ENCODE peak calls at places on chromosomes 4 and X, in seven cellular contexts. One of them, this sample, is unnamed.

GRCh38 chr4:56619816-56620215 is 61.3 kb downstream of the HOPX start:
- DNase-seq in H1: no peak
- DNase-seq in tibial nerve: no peak
- DNase-seq in AG09309: no peak
- DNase-seq in choroid plexus epithelial cell: no peak
- DNase-seq in fibroblast of lung: no peak
- DNase-seq in left lung: no peak
- DNase-seq in this sample: no peak

GRCh38 chr4:1544861-1545275 is 138.6 kb upstream of the NKX1-1 start:
- DNase-seq in choroid plexus epithelial cell: no peak
- DNase-seq in H1: no peak
- DNase-seq in AG09309: no peak
- DNase-seq in tibial nerve: no peak
- DNase-seq in fibroblast of lung: no peak
- DNase-seq in left lung: peak
- DNase-seq in this sample: no peak

GRCh38 chr4:185559913-185560281 is 24.6 kb upstream of the PDLIM3 start:
- DNase-seq in AG09309: peak
- DNase-seq in choroid plexus epithelial cell: peak
- DNase-seq in left lung: no peak
- DNase-seq in H1: no peak
- DNase-seq in tibial nerve: no peak
- DNase-seq in fibroblast of lung: peak
- DNase-seq in this sample: peak

GRCh38 chr4:7978489-7978888 is 38.8 kb upstream of the AFAP1 start:
- DNase-seq in fibroblast of lung: peak
- DNase-seq in left lung: no peak
- DNase-seq in tibial nerve: no peak
- DNase-seq in AG09309: no peak
- DNase-seq in H1: no peak
- DNase-seq in choroid plexus epithelial cell: no peak
- DNase-seq in this sample: no peak

GRCh38 chr4:88623097-88623496 is 30.8 kb downstream of the HERC3 start:
- DNase-seq in tibial nerve: no peak
- DNase-seq in choroid plexus epithelial cell: peak
- DNase-seq in fibroblast of lung: peak
- DNase-seq in AG09309: peak
- DNase-seq in left lung: no peak
- DNase-seq in H1: no peak
- DNase-seq in this sample: peak

GRCh38 chr4:138259801-138260200 is 17.7 kb upstream of the SLC7A11 start:
- DNase-seq in left lung: no peak
- DNase-seq in fibroblast of lung: peak
- DNase-seq in AG09309: no peak
- DNase-seq in choroid plexus epithelial cell: peak
- DNase-seq in tibial nerve: no peak
- DNase-seq in H1: no peak
- DNase-seq in this sample: peak

GRCh38 chr4:158538176-158538575 is 16.5 kb downstream of the RXFP1 start:
- DNase-seq in tibial nerve: no peak
- DNase-seq in fibroblast of lung: peak
- DNase-seq in H1: no peak
- DNase-seq in left lung: no peak
- DNase-seq in AG09309: peak
- DNase-seq in choroid plexus epithelial cell: peak
- DNase-seq in this sample: peak

GRCh38 chr4:2830632-2831610 is 12.7 kb upstream of the ADD1 start:
- DNase-seq in AG09309: no peak
- DNase-seq in fibroblast of lung: no peak
- DNase-seq in left lung: peak
- DNase-seq in choroid plexus epithelial cell: no peak
- DNase-seq in tibial nerve: no peak
- DNase-seq in H1: no peak
- DNase-seq in this sample: no peak

GRCh38 chrX:139203681-139204575 is 326.6 kb upstream of the F9 start:
- DNase-seq in H1: peak
- DNase-seq in fibroblast of lung: peak
- DNase-seq in choroid plexus epithelial cell: no peak
- DNase-seq in left lung: peak
- DNase-seq in tibial nerve: no peak
- DNase-seq in AG09309: no peak
- DNase-seq in this sample: no peak

GRCh38 chrX:17674611-17675010 is 62.7 kb upstream of the SCML1 start:
- DNase-seq in choroid plexus epithelial cell: peak
- DNase-seq in fibroblast of lung: peak
- DNase-seq in H1: no peak
- DNase-seq in left lung: no peak
- DNase-seq in AG09309: no peak
- DNase-seq in tibial nerve: no peak
- DNase-seq in this sample: peak

GRCh38 chrX:121987163-121987562 is 939.8 kb downstream of the GLUD2 start:
- DNase-seq in choroid plexus epithelial cell: peak
- DNase-seq in H1: no peak
- DNase-seq in AG09309: peak
- DNase-seq in left lung: no peak
- DNase-seq in tibial nerve: no peak
- DNase-seq in fibroblast of lung: peak
- DNase-seq in this sample: peak

GRCh38 chr4:134544303-134544761 is 342.7 kb upstream of the PABPC4L start:
- DNase-seq in left lung: no peak
- DNase-seq in fibroblast of lung: peak
- DNase-seq in AG09309: peak
- DNase-seq in choroid plexus epithelial cell: no peak
- DNase-seq in tibial nerve: no peak
- DNase-seq in H1: no peak
- DNase-seq in this sample: peak

GRCh38 chr4:129092636-129093172 is 635 bp downstream of the SCLT1 start:
- DNase-seq in fibroblast of lung: peak
- DNase-seq in tibial nerve: no peak
- DNase-seq in H1: no peak
- DNase-seq in choroid plexus epithelial cell: peak
- DNase-seq in left lung: no peak
- DNase-seq in AG09309: no peak
- DNase-seq in this sample: no peak

GRCh38 chr4:121720109-121720508 is 23.3 kb upstream of the ANXA5 start:
- DNase-seq in fibroblast of lung: peak
- DNase-seq in AG09309: no peak
- DNase-seq in choroid plexus epithelial cell: no peak
- DNase-seq in left lung: no peak
- DNase-seq in H1: no peak
- DNase-seq in tibial nerve: no peak
- DNase-seq in this sample: peak

GRCh38 chr4:165464813-165465381 is 86.1 kb downstream of the CPE start:
- DNase-seq in fibroblast of lung: peak
- DNase-seq in tibial nerve: no peak
- DNase-seq in choroid plexus epithelial cell: peak
- DNase-seq in H1: no peak
- DNase-seq in left lung: no peak
- DNase-seq in AG09309: no peak
- DNase-seq in this sample: peak

GRCh38 chr4:38163216-38164006 is 203.2 kb downstream of the PTTG2 start:
- DNase-seq in tibial nerve: no peak
- DNase-seq in H1: no peak
- DNase-seq in left lung: no peak
- DNase-seq in AG09309: peak
- DNase-seq in fibroblast of lung: peak
- DNase-seq in choroid plexus epithelial cell: peak
- DNase-seq in this sample: peak

GRCh38 chr4:107834241-107834856 is 9.6 kb downstream of the SGMS2 start:
- DNase-seq in AG09309: no peak
- DNase-seq in choroid plexus epithelial cell: no peak
- DNase-seq in tibial nerve: no peak
- DNase-seq in left lung: no peak
- DNase-seq in fibroblast of lung: no peak
- DNase-seq in H1: no peak
- DNase-seq in this sample: no peak

DNA sequence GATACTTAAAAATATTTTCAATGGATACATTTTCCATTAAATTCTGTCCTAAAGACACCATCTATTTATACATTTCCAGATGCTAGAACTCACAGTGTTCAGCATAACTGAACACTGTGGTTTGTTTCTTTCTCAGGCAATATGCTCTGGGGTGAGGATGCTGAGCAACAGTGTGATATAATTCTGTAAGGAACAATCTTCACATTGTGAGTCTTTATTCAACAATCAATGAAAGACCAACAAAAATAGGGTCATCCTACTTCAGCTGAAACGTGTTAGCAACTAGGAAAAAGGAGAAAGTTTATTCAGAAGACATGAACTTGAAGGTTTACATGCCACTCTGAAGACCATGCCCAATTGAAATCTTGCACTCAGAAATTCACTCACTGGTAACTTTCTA is 284.8 kb downstream of the UNC5C start:
- DNase-seq in tibial nerve: no peak
- DNase-seq in H1: no peak
- DNase-seq in left lung: no peak
- DNase-seq in AG09309: no peak
- DNase-seq in fibroblast of lung: no peak
- DNase-seq in choroid plexus epithelial cell: no peak
- DNase-seq in this sample: no peak
- TF ChIP-seq CTCF in tibial nerve: no peak
- TF ChIP-seq CTCF in H1: no peak
- TF ChIP-seq CTCF in left lung: no peak
- TF ChIP-seq CTCF in AG09309: no peak
- TF ChIP-seq CTCF in fibroblast of lung: no peak
- TF ChIP-seq CTCF in choroid plexus epithelial cell: no peak
- TF ChIP-seq CTCF in this sample: no peak

DNA sequence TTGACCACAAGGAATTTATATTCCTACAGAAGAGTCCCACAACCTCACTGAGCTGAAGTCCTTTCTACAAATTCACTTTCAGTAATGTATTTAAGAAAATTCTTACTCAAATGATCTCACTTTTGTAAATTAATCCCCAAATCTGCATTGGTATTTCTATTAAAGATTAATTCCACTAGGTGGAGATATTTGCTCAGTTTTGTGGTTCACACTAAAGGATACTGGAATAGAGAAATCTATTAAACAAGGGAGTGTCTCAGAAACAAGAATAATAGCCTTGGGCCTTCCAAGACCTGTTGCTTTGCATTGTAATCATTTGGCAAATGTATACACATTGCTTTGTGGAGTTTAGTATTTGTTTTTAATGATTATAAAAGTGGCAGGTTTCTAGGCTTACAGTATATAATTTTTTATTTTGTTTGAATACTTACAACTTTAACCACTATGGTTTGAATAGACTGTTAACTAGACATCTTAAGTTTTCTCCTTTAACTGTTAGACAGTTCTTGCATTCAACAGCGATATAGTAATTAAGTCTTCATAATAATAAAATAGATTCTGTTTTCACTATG is 25.9 kb downstream of the CFAP299 start:
- DNase-seq in choroid plexus epithelial cell: peak
- DNase-seq in fibroblast of lung: peak
- DNase-seq in tibial nerve: no peak
- DNase-seq in AG09309: no peak
- DNase-seq in left lung: no peak
- DNase-seq in H1: no peak
- DNase-seq in this sample: peak
- H3K4me3 ChIP-seq in choroid plexus epithelial cell: no peak
- H3K4me3 ChIP-seq in fibroblast of lung: no peak
- H3K4me3 ChIP-seq in tibial nerve: no peak
- H3K4me3 ChIP-seq in AG09309: no peak
- H3K4me3 ChIP-seq in left lung: no peak
- H3K4me3 ChIP-seq in H1: no peak
- H3K4me3 ChIP-seq in this sample: no peak

DNA sequence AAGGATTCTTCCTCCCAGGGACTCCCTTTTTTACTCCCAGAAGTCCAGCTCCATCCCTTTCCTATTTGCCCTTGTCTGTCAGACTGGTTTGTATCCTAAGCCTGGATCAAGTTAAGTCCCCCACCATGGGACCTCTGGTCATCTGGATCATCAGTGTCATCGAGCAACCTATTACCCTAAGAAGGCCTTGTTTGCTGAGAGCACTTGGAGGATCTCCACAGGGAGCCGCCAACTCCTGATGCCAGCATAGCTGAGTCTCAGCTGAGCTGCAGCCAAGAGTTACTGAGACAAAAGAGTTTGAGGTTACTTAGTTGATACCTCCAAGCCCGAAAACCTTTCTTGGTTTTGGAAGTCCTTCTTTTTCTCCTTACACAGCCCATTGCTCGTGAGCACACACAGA is 10.1 kb upstream of the DAPP1 start:
- DNase-seq in H1: no peak
- DNase-seq in choroid plexus epithelial cell: no peak
- DNase-seq in AG09309: no peak
- DNase-seq in left lung: no peak
- DNase-seq in tibial nerve: no peak
- DNase-seq in fibroblast of lung: no peak
- DNase-seq in this sample: no peak
- TF ChIP-seq CTCF in H1: no peak
- TF ChIP-seq CTCF in choroid plexus epithelial cell: no peak
- TF ChIP-seq CTCF in AG09309: no peak
- TF ChIP-seq CTCF in left lung: no peak
- TF ChIP-seq CTCF in tibial nerve: no peak
- TF ChIP-seq CTCF in fibroblast of lung: no peak
- TF ChIP-seq CTCF in this sample: no peak

GRCh38 chr4:48271048-48271452 is 1.4 kb upstream of the TEC start:
- DNase-seq in choroid plexus epithelial cell: no peak
- DNase-seq in AG09309: no peak
- DNase-seq in fibroblast of lung: no peak
- DNase-seq in left lung: no peak
- DNase-seq in tibial nerve: no peak
- DNase-seq in H1: no peak
- DNase-seq in this sample: no peak

GRCh38 chr4:48271626-48272025 is 2.0 kb upstream of the TEC start:
- DNase-seq in choroid plexus epithelial cell: no peak
- DNase-seq in H1: no peak
- DNase-seq in AG09309: no peak
- DNase-seq in left lung: no peak
- DNase-seq in fibroblast of lung: no peak
- DNase-seq in tibial nerve: no peak
- DNase-seq in this sample: no peak

GRCh38 chr4:48270516-48270897 is 869 bp upstream of the TEC start:
- DNase-seq in choroid plexus epithelial cell: no peak
- DNase-seq in AG09309: no peak
- DNase-seq in tibial nerve: no peak
- DNase-seq in left lung: no peak
- DNase-seq in H1: no peak
- DNase-seq in fibroblast of lung: no peak
- DNase-seq in this sample: no peak

GRCh38 chr4:48268956-48269860 is at the start of gene TEC:
- DNase-seq in H1: peak
- DNase-seq in AG09309: no peak
- DNase-seq in tibial nerve: peak
- DNase-seq in choroid plexus epithelial cell: peak
- DNase-seq in fibroblast of lung: peak
- DNase-seq in left lung: peak
- DNase-seq in this sample: no peak

DNA sequence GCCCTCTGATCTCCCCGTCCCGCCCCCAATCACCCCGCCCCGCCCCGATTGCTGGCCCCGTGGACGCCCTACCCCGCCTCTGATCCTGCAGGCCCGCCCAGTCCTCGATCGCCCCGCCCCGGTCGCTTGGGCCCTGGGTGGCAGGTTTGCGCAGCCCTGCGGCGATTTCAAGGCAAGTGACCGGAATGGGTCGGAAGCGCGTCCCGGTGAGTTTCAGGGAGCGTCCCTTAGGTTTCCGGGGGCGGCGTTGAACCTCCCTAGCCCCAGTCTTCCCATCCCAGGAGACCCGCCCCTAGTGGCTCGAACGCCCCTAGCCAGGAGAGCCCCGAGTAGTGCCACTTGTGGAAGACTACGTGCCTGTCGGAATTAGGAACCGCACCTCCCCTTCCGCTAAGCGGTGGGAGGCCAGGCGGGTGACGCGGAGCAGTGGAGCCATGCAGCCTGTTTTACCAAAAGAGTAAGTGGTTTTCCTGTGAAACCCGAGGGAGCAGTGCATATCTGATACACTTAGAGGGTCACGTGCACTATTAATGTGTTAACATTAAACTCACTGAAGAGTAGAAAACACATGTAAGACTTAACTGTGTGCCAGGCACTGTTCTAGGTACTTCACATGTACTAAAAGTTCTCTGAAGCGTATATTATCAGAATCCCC is 350 bp upstream of the TEC start:
- DNase-seq in H1: peak
- DNase-seq in tibial nerve: peak
- DNase-seq in left lung: peak
- DNase-seq in choroid plexus epithelial cell: peak
- DNase-seq in AG09309: no peak
- DNase-seq in fibroblast of lung: peak
- DNase-seq in this sample: peak
- H3K4me3 ChIP-seq in H1: peak
- H3K4me3 ChIP-seq in tibial nerve: peak
- H3K4me3 ChIP-seq in left lung: peak
- H3K4me3 ChIP-seq in choroid plexus epithelial cell: peak
- H3K4me3 ChIP-seq in AG09309: peak
- H3K4me3 ChIP-seq in fibroblast of lung: peak
- H3K4me3 ChIP-seq in this sample: peak

This sample was measured in astrocyte of the spinal cord.